ENCODE peak calls at places on chromosome 6, in seven cellular contexts. D is A673, E is PC-9, V is left lung, F is stomach, G is aorta, W is left ventricle myocardium inferior. Z is an unnamed sample. For H3K4me1, the result is how much of the 10 kb centered on the place peaks cover.

GRCh38 chr6:1023229-1023628 is 288.7 kb upstream of the FOXQ1 start:
- DNase-seq in F (no peak), G (no peak), E (no peak), V (no peak), D (no peak), W (no peak), Z (no peak)

GRCh38 chr6:111683126-111683525 is 77.4 kb upstream of the TRAF3IP2 start:
- DNase-seq in E (no peak), D (no peak), F (no peak), V (no peak), G (no peak), W (no peak), Z (no peak)

GRCh38 chr6:35483062-35483461 is 13.8 kb downstream of the TEAD3 start:
- DNase-seq in F (no peak), E (no peak), V (no peak), D (no peak), W (no peak), G (no peak), Z (no peak)

GRCh38 chr6:89750338-89750737 is 69.3 kb downstream of the MDN1 start:
- DNase-seq in V (no peak), G (no peak), W (no peak), E (no peak), D (no peak), F (no peak), Z (no peak)

GRCh38 chr6:146770965-146771735 is 172.4 kb downstream of the ADGB start:
- DNase-seq in W (peak), F (no peak), V (peak), D (no peak), E (no peak), G (peak), Z (no peak)

GRCh38 chr6:13715444-13715883 is 3.8 kb upstream of the RANBP9 start:
- DNase-seq in V (no peak), W (no peak), E (peak), F (no peak), D (no peak), G (no peak), Z (no peak)

GRCh38 chr6:31528307-31528777 is 420 bp upstream of the MCCD1 start:
- DNase-seq in F (no peak), W (no peak), G (no peak), E (no peak), D (no peak), V (no peak), Z (no peak)

GRCh38 chr6:17057322-17057721 is 44.5 kb upstream of the STMND1 start:
- DNase-seq in E (no peak), G (no peak), F (no peak), W (no peak), V (no peak), D (peak), Z (no peak)

GRCh38 chr6:26312096-26312463 is 52.9 kb upstream of the BTN3A2 start:
- DNase-seq in V (no peak), W (no peak), E (no peak), D (peak), G (no peak), F (no peak), Z (no peak)

DNA sequence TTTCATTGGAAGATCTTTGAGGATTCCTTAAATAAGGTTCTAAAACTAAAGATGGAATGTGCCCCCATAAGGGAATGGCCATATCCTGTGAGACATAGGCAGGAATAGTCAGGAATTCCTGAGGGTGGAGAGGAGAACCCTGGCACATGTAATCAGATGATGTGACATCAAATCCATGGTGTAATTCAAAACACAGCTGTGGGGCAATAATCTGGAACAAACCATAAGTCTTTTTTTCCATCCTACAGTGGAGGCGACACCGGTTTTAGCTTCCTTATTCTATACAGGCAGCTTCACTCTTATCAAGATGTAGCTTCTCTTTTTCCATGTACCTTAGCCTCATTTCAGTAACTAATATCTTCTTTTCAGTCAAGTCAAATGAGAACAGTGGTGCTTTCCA is 133.6 kb upstream of the CITED2 start:
- DNase-seq in W (no peak), D (no peak), E (no peak), G (no peak), V (no peak), F (no peak), Z (peak)
- H3K4me1 ChIP-seq in W (under half), D (under half), E (under half), G (under half), V (under half), F (under half), Z (under half)

DNA sequence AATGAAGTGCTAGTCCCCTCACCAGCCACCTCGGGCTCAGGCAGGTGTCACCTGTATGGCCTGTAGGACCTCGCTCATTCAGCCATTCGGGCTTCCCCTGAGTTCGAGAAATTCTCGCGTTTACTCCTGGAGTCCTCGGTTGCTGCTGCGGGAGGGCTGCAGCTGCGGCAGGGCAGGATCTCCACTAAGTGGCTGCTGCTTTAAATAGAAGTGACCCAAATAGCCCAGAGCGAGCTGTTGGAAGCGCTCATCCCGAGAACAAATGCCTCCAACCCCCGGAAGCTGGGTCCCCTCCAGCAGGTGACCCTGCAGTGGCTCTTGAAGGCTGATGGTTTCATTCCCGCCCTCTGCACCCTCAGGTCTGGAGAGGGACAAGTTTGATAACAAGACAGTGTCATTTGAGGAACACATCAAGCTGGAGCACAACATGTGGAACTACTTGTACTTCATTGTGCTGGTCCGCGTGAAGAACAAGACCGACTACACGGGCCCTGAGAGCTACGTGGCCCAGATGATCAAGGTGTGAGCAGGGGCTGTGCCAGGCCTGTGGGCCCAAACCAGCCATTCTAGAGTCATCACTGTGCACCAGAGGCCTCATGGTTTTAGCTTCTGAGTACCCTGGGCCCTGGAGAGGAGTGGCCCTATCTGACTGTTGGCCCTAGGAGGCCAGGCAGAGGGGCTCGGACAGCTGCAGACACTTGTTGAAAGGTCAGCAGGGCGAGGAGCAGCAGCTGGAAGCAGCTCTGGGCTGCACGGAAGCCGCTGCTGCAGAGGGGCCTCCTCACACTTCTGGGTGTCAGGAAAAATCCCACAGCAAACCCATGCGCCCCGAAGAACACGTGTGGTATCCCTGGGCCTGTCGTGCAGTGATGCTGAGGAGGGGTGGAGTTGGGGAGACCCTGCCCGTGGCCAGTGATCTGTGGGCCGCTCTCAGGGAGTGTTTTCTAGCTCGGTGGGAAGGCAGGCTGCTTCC is 18.0 kb downstream of the UQCC2 start:
- DNase-seq in V (no peak), F (no peak), W (peak), D (no peak), G (no peak), E (no peak), Z (peak)
- H3K4me1 ChIP-seq in V (under half), F (under half), W (half or more), D (under half), G (under half), E (under half), Z (half or more)

DNA sequence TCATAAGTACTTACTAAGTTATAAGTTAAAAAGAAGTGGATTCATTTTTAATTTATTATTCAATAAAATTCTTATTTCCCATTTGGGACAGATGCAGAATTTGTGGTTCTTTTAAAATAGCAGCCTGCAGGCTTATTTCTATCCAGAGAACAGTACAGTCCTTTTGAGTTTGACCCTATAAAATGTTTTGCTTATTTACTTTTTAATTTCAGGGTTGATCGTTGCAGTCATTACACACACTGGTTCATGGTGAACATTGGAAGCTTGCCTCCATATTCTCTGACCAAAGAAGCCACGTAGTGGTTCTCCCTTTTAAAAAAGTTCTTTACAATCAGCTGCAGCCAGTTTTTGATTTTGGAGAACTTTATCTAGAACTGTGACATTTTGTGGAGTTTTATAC is 122.9 kb upstream of the PDE7B start:
- DNase-seq in E (no peak), V (no peak), F (no peak), G (no peak), D (no peak), W (no peak), Z (no peak)
- H3K4me1 ChIP-seq in E (under half), V (under half), F (under half), G (under half), D (under half), W (under half), Z (under half)

DNA sequence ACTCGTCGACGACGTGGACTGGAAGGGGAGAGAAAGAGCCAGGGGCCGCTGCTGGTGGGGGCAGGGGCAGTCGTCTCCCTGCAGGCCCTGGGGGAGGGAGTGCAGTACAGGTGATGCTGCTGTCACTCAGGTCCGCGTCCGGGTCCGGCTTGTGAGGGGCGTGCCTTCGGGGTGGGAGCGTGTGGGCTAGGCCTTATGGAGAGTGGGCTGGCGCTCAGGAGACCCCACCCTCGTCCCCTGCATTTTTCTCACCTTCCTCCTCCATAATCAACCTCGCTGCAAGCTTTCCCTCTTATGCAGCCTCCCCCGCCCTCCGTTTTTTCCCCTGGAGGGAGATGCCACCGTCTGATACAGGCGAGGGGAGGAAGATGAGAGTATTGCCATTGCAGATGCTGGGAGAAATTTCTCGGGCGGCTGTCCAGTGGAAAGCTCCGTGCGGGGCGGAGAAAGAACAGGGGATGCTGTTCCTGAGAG is 632 bp downstream of the PCMT1 start:
- DNase-seq in W (peak), G (peak), F (peak), E (peak), D (peak), V (no peak), Z (peak)
- H3K4me1 ChIP-seq in W (half or more), G (under half), F (under half), E (under half), D (under half), V (under half), Z (under half)

GRCh38 chr6:36605560-36606391 is 11.6 kb downstream of the SRSF3 start:
- DNase-seq in E (no peak), G (no peak), V (no peak), W (no peak), D (no peak), F (no peak), Z (no peak)
- H3K4me1 ChIP-seq in E (under half), G (under half), V (under half), W (half or more), D (under half), F (half or more), Z (under half)

DNA sequence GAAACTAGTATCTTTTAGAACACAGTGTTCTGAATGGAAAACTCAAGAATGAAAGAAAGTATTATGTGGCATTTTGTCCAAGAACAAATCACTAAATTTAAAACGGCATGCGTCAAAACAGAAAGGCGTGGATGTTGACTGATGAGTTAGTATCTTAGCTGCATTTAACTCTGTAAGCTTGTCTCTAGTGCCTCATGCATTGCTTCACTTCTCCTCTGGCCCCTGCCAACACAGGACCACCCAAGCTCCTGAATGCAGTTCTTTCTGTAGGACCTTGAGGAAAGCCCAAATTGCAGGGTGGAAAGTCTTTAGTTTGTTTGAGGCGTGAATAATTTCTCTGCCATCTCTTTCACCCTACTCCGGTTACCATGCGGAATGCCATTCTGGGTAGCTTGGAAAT is 632.2 kb downstream of the COL12A1 start:
- DNase-seq in W (no peak), V (no peak), D (no peak), G (no peak), F (no peak), E (no peak), Z (peak)
- H3K4me1 ChIP-seq in W (under half), V (under half), D (under half), G (under half), F (under half), E (under half), Z (under half)

DNA sequence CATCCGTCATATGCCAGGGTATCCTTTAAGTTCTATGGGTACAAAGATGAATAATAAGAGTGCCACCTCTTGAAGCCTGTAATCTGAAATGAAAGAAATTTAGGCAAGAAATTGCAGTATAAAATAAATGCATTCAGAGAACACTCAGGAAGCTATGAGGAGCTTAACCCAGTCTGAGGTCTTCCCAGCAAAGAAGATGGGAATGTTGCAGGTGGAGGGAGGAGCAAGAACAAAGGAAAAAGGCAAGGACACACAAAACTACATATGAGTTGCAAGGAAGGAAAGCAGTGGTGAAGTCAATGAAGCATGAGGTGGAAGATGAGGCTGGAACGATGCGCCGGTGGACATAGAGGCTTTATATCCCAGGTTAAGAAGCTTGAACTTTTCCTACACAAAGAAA is 67.0 kb upstream of the DST start:
- DNase-seq in G (no peak), F (no peak), V (no peak), W (no peak), D (no peak), E (no peak), Z (no peak)
- H3K4me1 ChIP-seq in G (under half), F (under half), V (under half), W (half or more), D (under half), E (under half), Z (under half)

GRCh38 chr6:50712291-50712690 is 1.0 kb upstream of the TFAP2D start:
- DNase-seq in F (no peak), W (no peak), V (no peak), D (no peak), E (no peak), G (no peak), Z (no peak)
- H3K4me1 ChIP-seq in F (under half), W (under half), V (under half), D (under half), E (under half), G (under half), Z (under half)

GRCh38 chr6:53532942-53533341 is 12.0 kb downstream of the GCLC start:
- DNase-seq in W (no peak), F (no peak), E (peak), V (no peak), G (no peak), D (no peak), Z (no peak)
- H3K4me1 ChIP-seq in W (half or more), F (under half), E (under half), V (under half), G (under half), D (under half), Z (under half)